ENCODE peak calls at places on chromosome 9, in four cellular contexts. U is sigmoid colon, K is foreskin fibroblast, F is T-helper 9 cell. H is an unnamed sample.

GRCh38 chr9:4229252-4229651 is 70.6 kb downstream of the GLIS3 start:
- DNase-seq in U (no peak), K (no peak), F (no peak), H (no peak)

GRCh38 chr9:122075135-122076030 is 17.7 kb downstream of the TTLL11 start:
- DNase-seq in U (no peak), K (no peak), F (no peak), H (no peak)

GRCh38 chr9:109466623-109467590 is 31.2 kb downstream of the PTPN3 start:
- DNase-seq in U (no peak), K (no peak), F (no peak), H (no peak)

GRCh38 chr9:128101690-128102089 is 25.8 kb downstream of the PTGES2 start:
- DNase-seq in U (no peak), K (no peak), F (no peak), H (no peak)

GRCh38 chr9:117720555-117720954 is 16.4 kb downstream of the TLR4 start:
- DNase-seq in U (peak), K (peak), F (no peak), H (no peak)

GRCh38 chr9:32487981-32488380 is 38.0 kb downstream of the RIGI start:
- DNase-seq in U (no peak), K (peak), F (no peak), H (no peak)

GRCh38 chr9:127520941-127521918 is 69.9 kb downstream of the LRSAM1 start:
- DNase-seq in U (no peak), K (peak), F (no peak), H (no peak)

GRCh38 chr9:108776920-108777650 is 78.7 kb downstream of the ACTL7B start:
- DNase-seq in U (no peak), K (no peak), F (no peak), H (peak)

GRCh38 chr9:91376239-91376638 is 14.5 kb upstream of the AUH start:
- DNase-seq in U (no peak), K (no peak), F (no peak), H (no peak)

GRCh38 chr9:124855944-124856773 is 2.9 kb downstream of the WDR38 start:
- DNase-seq in U (no peak), K (peak), F (no peak), H (no peak)

GRCh38 chr9:98501776-98502175 is 207.0 kb downstream of the GABBR2 start:
- DNase-seq in U (no peak), K (no peak), F (no peak), H (no peak)

GRCh38 chr9:70563437-70564204 is 149.2 kb upstream of the KLF9 start:
- DNase-seq in U (no peak), K (peak), F (no peak), H (no peak)

GRCh38 chr9:111662851-111663823 is 1.7 kb downstream of the GNG10 start:
- DNase-seq in U (no peak), K (no peak), F (no peak), H (no peak)

GRCh38 chr9:21970800-21971620 is 23.2 kb downstream of the CDKN2A start:
- DNase-seq in U (no peak), K (no peak), F (no peak), H (no peak)

GRCh38 chr9:127522727-127523126 is 71.4 kb downstream of the LRSAM1 start:
- DNase-seq in U (no peak), K (no peak), F (no peak), H (no peak)

GRCh38 chr9:127162567-127163365 is 40.3 kb upstream of the ANGPTL2 start:
- DNase-seq in U (peak), K (no peak), F (no peak), H (no peak)

GRCh38 chr9:90165281-90165680 is 477.3 kb downstream of the DIRAS2 start:
- DNase-seq in U (no peak), K (no peak), F (no peak), H (no peak)

GRCh38 chr9:23559522-23559921 is 266.5 kb downstream of the ELAVL2 start:
- DNase-seq in U (no peak), K (no peak), F (no peak), H (no peak)

GRCh38 chr9:95980262-95981125 is 105.0 kb downstream of the ERCC6L2 start:
- DNase-seq in U (no peak), K (peak), F (no peak), H (no peak)

GRCh38 chr9:136120119-136120393 is 1.4 kb upstream of the TMEM250 start:
- DNase-seq in U (no peak), K (no peak), F (no peak), H (no peak)

GRCh38 chr9:129428890-129429577 is 191.9 kb downstream of the C9orf50 start:
- DNase-seq in U (no peak), K (no peak), F (no peak), H (no peak)

GRCh38 chr9:99134893-99135341 is 30.0 kb downstream of the TGFBR1 start:
- DNase-seq in U (no peak), K (peak), F (no peak), H (no peak)

GRCh38 chr9:127162046-127162445 is 39.6 kb upstream of the ANGPTL2 start:
- DNase-seq in U (peak), K (no peak), F (no peak), H (no peak)

GRCh38 chr9:69822091-69822750 is 1.6 kb downstream of the CFAP95 start:
- DNase-seq in U (no peak), K (peak), F (no peak), H (no peak)

GRCh38 chr9:121738969-121739368 is 87.5 kb downstream of the DAB2IP start:
- DNase-seq in U (no peak), K (no peak), F (no peak), H (no peak)

GRCh38 chr9:92971121-92971520 is 23.8 kb downstream of the FGD3 start:
- DNase-seq in U (no peak), K (no peak), F (no peak), H (no peak)

GRCh38 chr9:71814226-71814625 is 45.9 kb upstream of the CEMIP2 start:
- DNase-seq in U (peak), K (no peak), F (no peak), H (no peak)

GRCh38 chr9:93207860-93208734 is 24.2 kb downstream of the WNK2 start:
- DNase-seq in U (no peak), K (no peak), F (no peak), H (no peak)

GRCh38 chr9:134537891-134538520 is 103.6 kb upstream of the COL5A1 start:
- DNase-seq in U (no peak), K (no peak), F (no peak), H (no peak)

GRCh38 chr9:107465467-107466451 is 23.8 kb downstream of the KLF4 start:
- DNase-seq in U (peak), K (peak), F (no peak), H (no peak)

GRCh38 chr9:134453776-134454175 is 127.5 kb downstream of the RXRA start:
- DNase-seq in U (no peak), K (no peak), F (no peak), H (no peak)

GRCh38 chr9:33453999-33454660 is 6.7 kb upstream of the AQP3 start:
- DNase-seq in U (no peak), K (no peak), F (no peak), H (no peak)

GRCh38 chr9:138112791-138113600 is 235.4 kb downstream of the CACNA1B start:
- DNase-seq in U (no peak), K (no peak), F (no peak), H (no peak)